ENCODE peak calls at places on chromosome 9, in four cellular contexts. Q is heart left ventricle, S is adrenal gland, E is stomach. L is an unnamed sample.

GRCh38 chr9:130039504-130040147 is 3.4 kb downstream of the FNBP1 start:
- DNase-seq in Q (no peak), S (peak; percentile 42), E (no peak), L (no peak)

GRCh38 chr9:131566158-131566557 is 20.8 kb downstream of the PRRT1B start:
- DNase-seq in Q (no peak), S (no peak), E (no peak), L (no peak)

GRCh38 chr9:99015448-99015847 is 71.7 kb downstream of the COL15A1 start:
- DNase-seq in Q (no peak), S (no peak), E (no peak), L (no peak)

GRCh38 chr9:82333671-82334070 is 345.1 kb downstream of the SPATA31D1 start:
- DNase-seq in Q (no peak), S (no peak), E (no peak), L (no peak)

GRCh38 chr9:93387791-93388190 is 63.7 kb upstream of the FAM120A start:
- DNase-seq in Q (no peak), S (no peak), E (peak; percentile 35), L (no peak)

GRCh38 chr9:112752334-112753110 is 2.0 kb downstream of the SNX30 start:
- DNase-seq in Q (no peak), S (no peak), E (no peak), L (no peak)

GRCh38 chr9:121655231-121655755 is 3.9 kb downstream of the DAB2IP start:
- DNase-seq in Q (no peak), S (no peak), E (no peak), L (no peak)

GRCh38 chr9:89597711-89598707 is 6.8 kb upstream of the GADD45G start:
- DNase-seq in Q (peak; percentile 43), S (peak; percentile 88), E (peak; percentile 64), L (peak; percentile 75)

GRCh38 chr9:94922691-94923107 is 196.2 kb downstream of the AOPEP start:
- DNase-seq in Q (peak; percentile 20), S (peak; percentile 41), E (no peak), L (no peak)

GRCh38 chr9:134033516-134034214 is 8.4 kb downstream of the BRD3OS start:
- DNase-seq in Q (no peak), S (no peak), E (no peak), L (no peak)

GRCh38 chr9:99368341-99369326 is 146.6 kb downstream of the SEC61B start:
- DNase-seq in Q (peak; percentile 83), S (peak; percentile 80), E (no peak), L (no peak)

GRCh38 chr9:121359358-121360294 is 10.4 kb downstream of the STOM start:
- DNase-seq in Q (no peak), S (no peak), E (no peak), L (no peak)

GRCh38 chr9:114694719-114695269 is 12.8 kb upstream of the TEX48 start:
- DNase-seq in Q (no peak), S (no peak), E (no peak), L (no peak)

GRCh38 chr9:70093944-70094343 is 50.3 kb downstream of the MAMDC2 start:
- DNase-seq in Q (no peak), S (no peak), E (no peak), L (no peak)

GRCh38 chr9:76897804-76898525 is 7.9 kb downstream of the PRUNE2 start:
- DNase-seq in Q (no peak), S (no peak), E (no peak), L (no peak)

GRCh38 chr9:20125721-20126120 is 336.9 kb upstream of the SLC24A2 start:
- DNase-seq in Q (no peak), S (no peak), E (no peak), L (no peak)

GRCh38 chr9:115167175-115167574 is 49.2 kb upstream of the TNC start:
- DNase-seq in Q (no peak), S (no peak), E (no peak), L (no peak)

GRCh38 chr9:122302541-122302940 is 37.9 kb downstream of the MRRF start:
- DNase-seq in Q (no peak), S (no peak), E (no peak), L (no peak)

GRCh38 chr9:7177383-7177782 is 419.6 kb downstream of the KDM4C start:
- DNase-seq in Q (no peak), S (no peak), E (no peak), L (no peak)

GRCh38 chr9:129962889-129963703 is 79.9 kb downstream of the FNBP1 start:
- DNase-seq in Q (peak; percentile 45), S (peak; percentile 80), E (peak; percentile 55), L (no peak)

GRCh38 chr9:97553841-97554240 is 52.4 kb downstream of the TMOD1 start:
- DNase-seq in Q (no peak), S (peak; percentile 52), E (no peak), L (no peak)

GRCh38 chr9:70021026-70021571 is 22.5 kb upstream of the MAMDC2 start:
- DNase-seq in Q (no peak), S (no peak), E (peak; percentile 35), L (no peak)

GRCh38 chr9:114932502-114932901 is 2.1 kb upstream of the TNFSF8 start:
- DNase-seq in Q (no peak), S (no peak), E (no peak), L (no peak)

GRCh38 chr9:692636-693459 is 148.6 kb upstream of the DMRT1 start:
- DNase-seq in Q (no peak), S (no peak), E (no peak), L (no peak)

GRCh38 chr9:89453452-89453851 is 44.5 kb downstream of the SEMA4D start:
- DNase-seq in Q (no peak), S (no peak), E (no peak), L (no peak)

GRCh38 chr9:134375430-134376385 is 49.5 kb downstream of the RXRA start:
- DNase-seq in Q (peak; percentile 71), S (peak; percentile 88), E (no peak), L (peak; percentile 73)

GRCh38 chr9:122338536-122338935 is 32.3 kb upstream of the PTGS1 start:
- DNase-seq in Q (no peak), S (peak; percentile 10), E (no peak), L (no peak)

GRCh38 chr9:3359048-3359692 is 166.6 kb downstream of the RFX3 start:
- DNase-seq in Q (no peak), S (no peak), E (no peak), L (no peak)

GRCh38 chr9:17342696-17343095 is 207.9 kb downstream of the CNTLN start:
- DNase-seq in Q (no peak), S (no peak), E (no peak), L (no peak)

GRCh38 chr9:99193466-99193821 is 28.3 kb downstream of the ALG2 start:
- DNase-seq in Q (no peak), S (no peak), E (no peak), L (no peak)

GRCh38 chr9:22722492-22722891 is 275.9 kb downstream of the DMRTA1 start:
- DNase-seq in Q (no peak), S (no peak), E (no peak), L (no peak)

GRCh38 chr9:36974731-36975130 is 59.3 kb downstream of the PAX5 start:
- DNase-seq in Q (no peak), S (no peak), E (peak; percentile 24), L (no peak)
- TF ChIP-seq CTCF in Q (no peak), S (no peak), E (no peak), L (no peak)

GRCh38 chr9:128550770-128551651 is 1.4 kb upstream of the SPTAN1 start:
- DNase-seq in Q (peak; percentile 63), S (no peak), E (no peak), L (peak; percentile 13)
- TF ChIP-seq POLR2A in Q (no peak), S (no peak), E (no peak), L (no peak)

DNA sequence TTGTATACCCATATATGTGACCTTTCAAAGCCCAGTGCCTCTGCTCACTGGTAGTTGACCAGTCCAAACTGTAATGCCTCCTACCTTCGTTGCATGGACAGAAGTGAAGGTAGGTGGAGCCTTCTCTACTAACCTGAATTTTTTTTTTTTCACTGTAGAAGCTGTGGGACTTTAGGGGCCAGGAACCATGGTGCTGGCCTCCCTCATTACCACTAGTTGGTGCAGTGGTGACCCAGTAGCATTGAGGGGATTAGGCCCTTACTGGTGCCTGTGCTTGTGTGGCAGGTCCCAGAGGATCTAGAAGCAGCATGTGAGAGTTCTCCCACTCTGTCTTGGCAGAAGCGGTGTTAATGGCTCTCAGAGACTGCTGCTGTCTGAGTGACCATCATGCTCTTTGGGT is 2.3 kb downstream of the RALGPS1 start:
- DNase-seq in Q (no peak), S (no peak), E (no peak), L (no peak)
- TF ChIP-seq CTCF in Q (no peak), S (no peak), E (no peak), L (no peak)

DNA sequence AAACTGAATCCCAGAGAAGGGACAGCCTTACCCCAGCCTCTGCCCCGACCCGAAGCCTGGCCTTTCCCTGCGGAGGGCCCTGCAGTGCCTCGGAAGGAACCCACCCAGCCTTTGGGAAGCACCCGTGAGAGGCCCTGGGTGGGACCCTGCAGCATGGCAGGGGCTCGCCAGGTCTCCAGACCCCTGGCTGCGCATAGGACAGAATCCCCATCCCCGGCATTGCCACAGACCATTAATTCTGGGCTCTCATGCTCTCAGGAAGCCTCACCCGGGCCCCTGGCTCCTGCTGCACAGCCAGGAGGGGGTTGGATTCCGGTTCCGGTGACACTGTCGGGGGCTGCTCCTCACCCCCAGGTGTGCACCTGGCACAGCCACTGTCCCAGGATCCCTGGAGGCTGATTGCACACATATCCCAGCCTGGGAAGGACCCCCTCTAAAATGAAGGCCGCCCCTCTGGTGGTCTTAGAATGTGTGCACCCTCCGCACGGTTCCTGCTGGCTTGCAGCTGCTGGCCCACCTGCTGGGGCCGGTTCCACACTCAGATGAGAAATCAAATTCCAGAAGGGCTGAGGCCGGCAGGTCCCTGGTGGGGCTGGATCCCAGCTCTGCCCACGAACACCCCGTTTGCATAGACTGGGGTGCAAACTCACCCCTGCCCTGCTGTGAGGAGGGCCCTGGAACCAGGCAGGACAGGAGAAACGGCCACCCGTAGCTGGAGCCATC is 4.7 kb downstream of the EGFL7 start:
- DNase-seq in Q (no peak), S (no peak), E (no peak), L (no peak)
- TF ChIP-seq POLR2A in Q (no peak), S (no peak), E (no peak), L (no peak)

DNA sequence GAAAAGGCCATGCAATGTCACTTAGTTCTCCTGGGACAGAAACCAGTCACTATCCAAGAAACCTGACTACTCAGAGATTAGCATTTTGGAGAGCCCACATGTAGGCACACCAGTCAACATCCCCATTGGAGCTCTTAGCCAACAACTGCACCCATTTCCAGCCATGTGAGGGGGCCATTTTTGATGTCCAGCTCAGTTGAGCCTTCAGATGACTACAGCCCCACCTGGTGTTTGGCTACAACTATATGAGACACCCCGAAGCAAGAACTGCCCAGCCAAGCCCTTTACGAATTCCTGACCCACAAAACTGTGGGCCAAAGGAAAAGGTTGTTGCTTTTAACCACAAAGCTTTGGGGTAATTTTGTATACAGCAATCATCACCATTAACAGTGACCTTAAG is 300.1 kb downstream of the ASTN2 start:
- DNase-seq in Q (no peak), S (no peak), E (no peak), L (no peak)
- TF ChIP-seq CTCF in Q (no peak), S (no peak), E (no peak), L (no peak)

L was measured in body of pancreas.